ENCODE peak calls at places on chromosome 11, in six cellular contexts. I, W, N, Z, U and A are unnamed samples.

GRCh38 chr11:28488336-28488735 is 380.1 kb downstream of the METTL15 start:
- DNase-seq in Z (no peak), W (no peak), N (no peak), U (no peak), I (no peak), A (no peak)

GRCh38 chr11:35151896-35152295 is 12.9 kb downstream of the CD44 start:
- DNase-seq in U (no peak), N (no peak), Z (no peak), I (no peak), W (no peak), A (no peak)

GRCh38 chr11:108752297-108752751 is 87.5 kb downstream of the DDX10 start:
- DNase-seq in W (no peak), U (no peak), I (no peak), N (no peak), Z (no peak), A (no peak)

GRCh38 chr11:1899100-1899499 is 7.4 kb upstream of the PRR33 start:
- DNase-seq in U (no peak), I (no peak), W (no peak), N (no peak), Z (no peak), A (no peak)

GRCh38 chr11:2377511-2378443 is 667 bp downstream of the CD81 start:
- DNase-seq in W (peak; percentile 93), U (peak; percentile 91), I (peak; percentile 87), N (peak; percentile 78), Z (peak; percentile 80), A (peak; percentile 69)

GRCh38 chr11:59669611-59670009 is 773 bp upstream of the PATL1 start:
- DNase-seq in I (peak; percentile 70), W (peak; percentile 90), Z (peak; percentile 33), U (peak; percentile 91), N (no peak), A (peak; percentile 34)

GRCh38 chr11:119094816-119095065 is 6.9 kb downstream of the DPAGT1 start:
- DNase-seq in N (peak; percentile 46), U (peak; percentile 96), I (peak; percentile 89), W (peak; percentile 96), Z (no peak), A (peak; percentile 88)

GRCh38 chr11:8108430-8108829 is 27.4 kb downstream of the TUB start:
- DNase-seq in N (no peak), U (no peak), Z (no peak), W (no peak), I (no peak), A (no peak)

GRCh38 chr11:17036666-17037658 is 22.7 kb upstream of the PLEKHA7 start:
- DNase-seq in I (no peak), W (no peak), Z (no peak), N (no peak), U (no peak), A (peak; percentile 60)

GRCh38 chr11:60971520-60971919 is at the start of gene CD6:
- DNase-seq in I (peak; percentile 49), Z (no peak), W (peak; percentile 58), U (peak; percentile 88), N (no peak), A (no peak)

GRCh38 chr11:74319139-74319538 is 7.7 kb upstream of the P4HA3 start:
- DNase-seq in I (no peak), Z (no peak), W (no peak), N (no peak), U (no peak), A (no peak)

GRCh38 chr11:36273110-36273509 is 16.1 kb downstream of the COMMD9 start:
- DNase-seq in Z (no peak), U (no peak), N (no peak), I (no peak), W (no peak), A (no peak)

GRCh38 chr11:44840526-44840925 is 110.2 kb downstream of the TP53I11 start:
- DNase-seq in U (no peak), Z (no peak), N (no peak), I (no peak), W (no peak), A (no peak)

GRCh38 chr11:17570034-17570433 is 23.0 kb downstream of the OTOG start:
- DNase-seq in I (no peak), U (no peak), N (no peak), Z (no peak), W (peak; percentile 51), A (no peak)

GRCh38 chr11:48172818-48173609 is 43.6 kb upstream of the OR4B1 start:
- DNase-seq in N (peak; percentile 43), U (peak; percentile 83), Z (peak; percentile 82), I (no peak), W (no peak), A (peak; percentile 62)

GRCh38 chr11:842370-843002 is at the start of the genes POLR2L and TSPAN4:
- DNase-seq in W (peak; percentile 98), N (peak; percentile 98), U (peak; percentile 97), Z (peak; percentile 86), I (peak; percentile 95), A (peak; percentile 91)

GRCh38 chr11:7098235-7098832 is 9.5 kb downstream of the RBMXL2 start:
- DNase-seq in Z (peak; percentile 60), N (peak; percentile 18), I (no peak), W (no peak), U (no peak), A (no peak)

GRCh38 chr11:10934293-10934850 is 76.5 kb upstream of the ZBED5 start:
- DNase-seq in U (no peak), Z (peak; percentile 52), I (no peak), W (no peak), N (no peak), A (no peak)

GRCh38 chr11:79219186-79220045 is 221.4 kb downstream of the TENM4 start:
- DNase-seq in W (no peak), I (no peak), N (no peak), Z (no peak), U (no peak), A (no peak)

GRCh38 chr11:100799445-100799844 is 112.4 kb downstream of the ARHGAP42 start:
- DNase-seq in I (no peak), N (no peak), Z (no peak), U (no peak), W (no peak), A (no peak)

GRCh38 chr11:60378359-60378758 is at the start of gene MS4A7:
- DNase-seq in U (peak; percentile 88), W (no peak), Z (no peak), I (no peak), N (peak; percentile 42), A (no peak)

GRCh38 chr11:57614234-57614772 is 16.8 kb downstream of the SERPING1 start:
- DNase-seq in U (no peak), I (no peak), W (peak; percentile 38), Z (no peak), N (no peak), A (no peak)

GRCh38 chr11:123253909-123254308 is 58.9 kb upstream of the CLMP start:
- DNase-seq in W (no peak), I (no peak), U (no peak), Z (no peak), N (no peak), A (no peak)

GRCh38 chr11:73233704-73234402 is 15.8 kb downstream of the P2RY2 start:
- DNase-seq in Z (no peak), I (peak; percentile 27), W (no peak), U (no peak), N (no peak), A (no peak)

GRCh38 chr11:12507391-12507790 is 130.0 kb downstream of the PARVA start:
- DNase-seq in N (no peak), Z (no peak), I (no peak), W (no peak), U (no peak), A (no peak)

DNA sequence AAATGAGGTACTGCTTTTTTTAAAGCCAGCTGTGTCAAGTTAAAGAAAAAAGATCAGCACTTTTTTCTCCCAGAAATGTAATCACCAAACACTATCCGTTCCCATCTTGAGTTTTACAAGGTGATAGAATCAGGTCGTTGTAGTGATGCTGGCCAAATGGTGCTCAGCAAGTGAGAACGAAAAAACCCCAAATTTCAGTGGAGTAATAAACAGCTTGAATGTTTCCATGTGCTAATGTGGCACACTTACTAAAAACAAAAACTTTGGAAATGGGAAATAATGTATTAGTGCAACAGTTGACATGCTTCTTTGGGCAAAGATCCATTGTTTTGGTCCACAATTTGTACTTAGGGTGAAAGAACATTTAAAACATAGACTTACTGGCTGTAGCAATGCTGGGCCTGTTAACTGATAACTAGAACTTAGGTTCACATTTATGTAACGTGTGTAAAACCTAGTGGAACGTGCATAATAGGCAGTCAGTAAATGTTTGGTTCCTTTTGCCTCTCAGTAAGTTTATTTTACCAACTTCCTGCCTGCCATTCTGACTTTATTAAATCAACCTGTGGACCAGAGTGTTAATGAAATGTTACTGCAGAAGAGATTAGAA is 15.4 kb upstream of the GDPD4 start:
- DNase-seq in I (no peak), W (no peak), N (no peak), U (no peak), Z (no peak), A (no peak)
- TF ChIP-seq POLR2AphosphoS5 in I (no peak), W (no peak), N (no peak), U (no peak), Z (no peak), A (no peak)

GRCh38 chr11:16028406-16028805 is 327.9 kb downstream of the SOX6 start:
- DNase-seq in W (no peak), Z (no peak), N (no peak), I (no peak), U (no peak), A (no peak)

GRCh38 chr11:16026849-16027248 is 329.5 kb downstream of the SOX6 start:
- DNase-seq in U (no peak), I (no peak), N (no peak), W (no peak), Z (no peak), A (no peak)

GRCh38 chr11:16034074-16034473 is 322.3 kb downstream of the SOX6 start:
- DNase-seq in Z (no peak), W (no peak), I (no peak), U (no peak), N (no peak), A (no peak)

GRCh38 chr11:16032974-16033373 is 323.4 kb downstream of the SOX6 start:
- DNase-seq in W (no peak), Z (no peak), U (no peak), N (no peak), I (no peak), A (no peak)

GRCh38 chr11:16030664-16031063 is 325.7 kb downstream of the SOX6 start:
- DNase-seq in Z (no peak), I (no peak), N (no peak), U (no peak), W (no peak), A (no peak)
- TF ChIP-seq POLR2A in Z (no peak), I (no peak), N (no peak), U (no peak), W (no peak), A (no peak)

GRCh38 chr11:103633037-103633788 is 403.2 kb upstream of the DDI1 start:
- DNase-seq in U (no peak), N (no peak), Z (no peak), I (no peak), W (no peak), A (no peak)
- TF ChIP-seq POLR2AphosphoS5 in U (no peak), N (no peak), Z (no peak), I (no peak), W (no peak), A (no peak)

GRCh38 chr11:114197799-114198500 is 98.2 kb upstream of the NNMT start:
- DNase-seq in N (no peak), W (no peak), Z (no peak), I (no peak), U (peak; percentile 64), A (peak; percentile 85)
- TF ChIP-seq POLR2A in N (no peak), W (no peak), Z (no peak), I (no peak), U (no peak), A (no peak)

GRCh38 chr11:126332221-126332711 is 23.2 kb upstream of the ST3GAL4 start:
- DNase-seq in W (no peak), Z (no peak), N (no peak), U (peak; percentile 74), I (peak; percentile 55), A (no peak)
- TF ChIP-seq POLR2AphosphoS5 in W (no peak), Z (no peak), N (no peak), U (peak; percentile 68), I (no peak), A (peak; percentile 16)